ENCODE peak calls at places on chromosomes 13 and 19, in eight cellular contexts. P is MM.1S, G is GM23338, L is neural progenitor cell, H is fibroblast of lung, Y is neuronal stem cell, M is HCT116, S is hepatocyte. F is an unnamed sample.

GRCh38 chr13:112329376-112329775 is 46.8 kb upstream of the SPACA7 start:
- DNase-seq in M (no peak), Y (no peak), P (no peak), S (no peak), L (no peak), H (no peak), G (no peak), F (no peak)

GRCh38 chr19:47755065-47755761 is 9.9 kb downstream of the NOP53 start:
- DNase-seq in H (no peak), M (no peak), P (no peak), Y (no peak), G (no peak), S (no peak), L (no peak), F (no peak)

GRCh38 chr13:50593228-50593627 is 250.3 kb downstream of the DLEU7 start:
- DNase-seq in P (no peak), H (peak; percentile 43), L (no peak), G (no peak), S (no peak), M (no peak), Y (no peak), F (no peak)

GRCh38 chr13:52892925-52893324 is 44.5 kb upstream of the PCDH8 start:
- DNase-seq in L (no peak), P (no peak), H (no peak), S (no peak), Y (no peak), G (no peak), M (no peak), F (no peak)

GRCh38 chr19:53908106-53908932 is 759 bp upstream of the CACNG7 start:
- DNase-seq in P (no peak), G (peak; percentile 95), Y (peak; percentile 77), H (peak; percentile 51), S (peak; percentile 49), L (peak; percentile 88), M (no peak), F (peak; percentile 52)

GRCh38 chr13:66265446-66265845 is 964.7 kb downstream of the PCDH9 start:
- DNase-seq in Y (no peak), P (no peak), G (no peak), H (peak; percentile 63), M (no peak), S (no peak), L (no peak), F (no peak)

GRCh38 chr13:112802808-112803207 is 113.0 kb downstream of the ATP11A start:
- DNase-seq in H (no peak), S (no peak), Y (no peak), G (no peak), L (no peak), P (peak; percentile 46), M (no peak), F (no peak)

GRCh38 chr19:525029-525428 is 6.5 kb upstream of the CDC34 start:
- DNase-seq in M (no peak), G (no peak), L (no peak), Y (no peak), P (no peak), H (no peak), S (no peak), F (no peak)

GRCh38 chr13:78655906-78656305 is 3.0 kb downstream of the OBI1 start:
- DNase-seq in S (no peak), H (no peak), M (no peak), G (no peak), L (no peak), Y (no peak), P (no peak), F (no peak)

GRCh38 chr19:56839665-56840451 is 668 bp downstream of the PEG3 start:
- DNase-seq in G (no peak), M (no peak), H (peak; percentile 18), P (no peak), S (no peak), Y (peak; percentile 92), L (no peak), F (no peak)

GRCh38 chr19:13428352-13428751 is 77.9 kb downstream of the CACNA1A start:
- DNase-seq in Y (no peak), L (no peak), P (peak; percentile 11), S (no peak), H (peak; percentile 18), G (peak; percentile 73), M (peak; percentile 28), F (peak; percentile 41)

GRCh38 chr13:39107484-39108040 is 69.3 kb downstream of the NHLRC3 start:
- DNase-seq in Y (no peak), S (no peak), M (no peak), G (no peak), H (no peak), L (no peak), P (no peak), F (no peak)

GRCh38 chr19:36212895-36213294 is 1.6 kb downstream of the ZNF565 start:
- DNase-seq in M (no peak), Y (no peak), P (no peak), S (no peak), G (no peak), L (no peak), H (no peak), F (no peak)

DNA sequence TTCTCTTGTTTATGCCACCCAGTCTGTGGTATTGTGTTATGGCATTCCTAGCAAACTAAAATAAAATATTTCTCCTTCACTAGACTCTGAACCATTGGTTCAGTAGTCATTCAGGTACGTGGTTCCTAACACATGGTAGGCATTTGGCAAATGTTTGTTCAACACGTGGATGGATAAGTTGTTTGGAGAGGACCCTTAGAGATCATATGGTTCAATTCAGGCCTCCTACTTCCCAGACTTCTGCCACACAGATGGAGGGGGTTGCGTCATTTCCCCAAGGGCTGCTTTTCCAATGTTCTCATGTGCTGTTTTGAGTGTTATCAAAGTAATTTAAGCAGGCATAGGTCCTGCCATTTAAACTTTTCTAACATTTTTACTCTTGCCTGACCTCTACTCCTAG is 6.7 kb downstream of the CXCL17 start:
- DNase-seq in H (no peak), S (no peak), G (no peak), P (no peak), Y (no peak), M (no peak), L (no peak), F (no peak)
- H3K4me2 ChIP-seq in H (no peak overlapping the region), S (no peak overlapping the region), G (no peak overlapping the region), P (no peak overlapping the region), Y (no peak overlapping the region), M (no peak overlapping the region), L (no peak overlapping the region), F (no peak overlapping the region)

DNA sequence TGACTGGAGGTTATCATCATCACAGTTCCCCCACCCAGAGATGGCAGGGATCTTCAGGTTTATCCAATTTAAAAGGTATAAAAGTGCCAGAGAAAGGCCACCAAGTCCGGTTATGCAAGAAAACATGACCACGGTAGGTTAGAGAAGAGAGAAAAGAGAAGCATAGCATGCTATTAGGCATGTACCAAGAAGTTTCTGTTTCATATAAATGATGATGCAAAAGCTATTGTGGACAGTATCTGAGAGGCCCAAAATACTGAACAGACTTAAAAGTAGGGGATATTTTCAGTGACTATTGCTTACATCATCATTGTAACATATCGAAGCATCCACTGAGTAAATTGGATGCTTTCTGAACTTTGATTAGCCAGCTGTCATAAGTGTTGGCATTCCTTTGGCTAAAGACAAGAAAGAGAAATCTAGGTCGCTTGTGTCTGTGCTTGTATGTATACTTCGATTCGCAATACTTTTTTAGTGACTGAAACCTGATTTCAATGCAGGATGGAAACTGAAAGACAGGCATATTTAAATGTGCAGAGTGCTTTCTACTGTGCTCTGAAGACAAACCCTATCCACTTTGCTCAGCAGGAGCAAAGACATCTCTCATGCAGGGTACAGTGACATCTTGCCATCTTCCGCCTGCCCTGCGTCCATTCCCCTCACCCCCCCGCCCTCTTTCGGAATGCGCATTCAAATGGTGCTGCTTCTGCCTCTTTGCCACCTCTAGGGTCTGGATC is 180.3 kb downstream of the SHISA2 start:
- DNase-seq in L (no peak), P (peak; percentile 50), G (no peak), S (no peak), M (no peak), Y (no peak), H (no peak), F (no peak)
- H3K4me2 ChIP-seq in L (no peak overlapping the region), P (peak overlapping the region; percentile 64), G (no peak overlapping the region), S (no peak overlapping the region), M (no peak overlapping the region), Y (no peak overlapping the region), H (no peak overlapping the region), F (no peak overlapping the region)

GRCh38 chr19:18771328-18772242 is 19.5 kb downstream of the COMP start:
- DNase-seq in S (no peak), G (peak; percentile 70), P (peak; percentile 22), L (peak; percentile 66), H (no peak), Y (no peak), M (no peak), F (peak; percentile 41)
- H3K4me2 ChIP-seq in S (no peak overlapping the region), G (no peak overlapping the region), P (no peak overlapping the region), L (no peak overlapping the region), H (no peak overlapping the region), Y (no peak overlapping the region), M (no peak overlapping the region), F (no peak overlapping the region)

GRCh38 chr13:37211542-37211941 is 106.1 kb upstream of the CSNK1A1L start:
- DNase-seq in G (peak; percentile 8), M (no peak), H (no peak), Y (no peak), S (no peak), L (peak; percentile 3), P (no peak), F (no peak)
- H3K4me2 ChIP-seq in G (no peak overlapping the region), M (no peak overlapping the region), H (no peak overlapping the region), Y (no peak overlapping the region), S (no peak overlapping the region), L (no peak overlapping the region), P (no peak overlapping the region), F (no peak overlapping the region)

GRCh38 chr19:10268077-10268476 is 2.8 kb upstream of the ICAM1 start:
- DNase-seq in S (no peak), M (no peak), H (no peak), Y (no peak), L (no peak), G (no peak), P (no peak), F (no peak)
- H3K4me2 ChIP-seq in S (no peak overlapping the region), M (no peak overlapping the region), H (no peak overlapping the region), Y (no peak overlapping the region), L (no peak overlapping the region), G (no peak overlapping the region), P (no peak overlapping the region), F (no peak overlapping the region)

GRCh38 chr13:73060251-73061160 is 1.7 kb downstream of the KLF5 start:
- DNase-seq in H (peak; percentile 86), Y (peak; percentile 12), L (peak; percentile 37), S (peak; percentile 55), P (no peak), G (no peak), M (no peak), F (no peak)
- H3K4me2 ChIP-seq in H (peak overlapping the region; percentile 91), Y (no peak overlapping the region), L (peak overlapping the region; percentile 95), S (peak overlapping the region; percentile 74), P (peak overlapping the region; percentile 41), G (peak overlapping the region; percentile 84), M (peak overlapping the region; percentile 90), F (peak overlapping the region; percentile 66)